ENCODE peak calls at places on chromosomes 16 and 17, in six cellular contexts. One of them, this sample, is unnamed.

GRCh38 chr17:5584383-5584951 is at the start of gene NLRP1:
- DNase-seq in A549: no peak
- DNase-seq in stomach: peak
- DNase-seq in adrenal gland: peak
- DNase-seq in heart left ventricle: peak
- DNase-seq in K562: no peak
- DNase-seq in this sample: peak

GRCh38 chr17:38547439-38547838 is 58.3 kb downstream of the SRCIN1 start:
- DNase-seq in A549: no peak
- DNase-seq in stomach: no peak
- DNase-seq in heart left ventricle: no peak
- DNase-seq in adrenal gland: no peak
- DNase-seq in K562: no peak
- DNase-seq in this sample: no peak

GRCh38 chr17:62701706-62702085 is 74.2 kb downstream of the MRC2 start:
- DNase-seq in A549: no peak
- DNase-seq in stomach: no peak
- DNase-seq in heart left ventricle: no peak
- DNase-seq in adrenal gland: no peak
- DNase-seq in K562: no peak
- DNase-seq in this sample: no peak

GRCh38 chr16:54068212-54068611 is 218.4 kb downstream of the IRX3 start:
- DNase-seq in adrenal gland: no peak
- DNase-seq in stomach: no peak
- DNase-seq in A549: no peak
- DNase-seq in heart left ventricle: no peak
- DNase-seq in K562: no peak
- DNase-seq in this sample: no peak

GRCh38 chr17:43024407-43025289 is at the start of gene RND2:
- DNase-seq in K562: peak
- DNase-seq in A549: peak
- DNase-seq in adrenal gland: peak
- DNase-seq in stomach: peak
- DNase-seq in heart left ventricle: peak
- DNase-seq in this sample: peak

GRCh38 chr16:12646098-12646489 is 157.6 kb downstream of the CPPED1 start:
- DNase-seq in K562: no peak
- DNase-seq in adrenal gland: no peak
- DNase-seq in stomach: no peak
- DNase-seq in A549: no peak
- DNase-seq in heart left ventricle: no peak
- DNase-seq in this sample: no peak

GRCh38 chr17:48841395-48841831 is 10.6 kb downstream of the CALCOCO2 start:
- DNase-seq in A549: no peak
- DNase-seq in K562: no peak
- DNase-seq in heart left ventricle: no peak
- DNase-seq in stomach: no peak
- DNase-seq in adrenal gland: peak
- DNase-seq in this sample: no peak

GRCh38 chr17:29836643-29837042 is 93.4 kb downstream of the SSH2 start:
- DNase-seq in stomach: no peak
- DNase-seq in adrenal gland: no peak
- DNase-seq in heart left ventricle: no peak
- DNase-seq in K562: no peak
- DNase-seq in A549: no peak
- DNase-seq in this sample: no peak

GRCh38 chr17:225551-225950 is 44.1 kb upstream of the DOC2B start:
- DNase-seq in adrenal gland: no peak
- DNase-seq in A549: no peak
- DNase-seq in K562: no peak
- DNase-seq in heart left ventricle: no peak
- DNase-seq in stomach: no peak
- DNase-seq in this sample: no peak

GRCh38 chr17:57145347-57145746 is 60.3 kb downstream of the AKAP1 start:
- DNase-seq in K562: no peak
- DNase-seq in A549: no peak
- DNase-seq in stomach: no peak
- DNase-seq in heart left ventricle: no peak
- DNase-seq in adrenal gland: no peak
- DNase-seq in this sample: no peak

GRCh38 chr17:697682-698081 is 17.0 kb downstream of the VPS53 start:
- DNase-seq in heart left ventricle: no peak
- DNase-seq in K562: no peak
- DNase-seq in adrenal gland: no peak
- DNase-seq in stomach: no peak
- DNase-seq in A549: no peak
- DNase-seq in this sample: no peak

GRCh38 chr17:36943250-36944220 is 5.2 kb upstream of the AATF start:
- DNase-seq in stomach: no peak
- DNase-seq in A549: no peak
- DNase-seq in adrenal gland: no peak
- DNase-seq in heart left ventricle: no peak
- DNase-seq in K562: no peak
- DNase-seq in this sample: no peak

GRCh38 chr16:890716-891352 is 80.0 kb downstream of the LMF1 start:
- DNase-seq in adrenal gland: no peak
- DNase-seq in heart left ventricle: no peak
- DNase-seq in stomach: no peak
- DNase-seq in A549: no peak
- DNase-seq in K562: no peak
- DNase-seq in this sample: no peak

GRCh38 chr17:28548417-28549130 is 3.9 kb downstream of the UNC119 start:
- DNase-seq in K562: no peak
- DNase-seq in A549: no peak
- DNase-seq in heart left ventricle: no peak
- DNase-seq in adrenal gland: no peak
- DNase-seq in stomach: no peak
- DNase-seq in this sample: no peak

GRCh38 chr17:47716381-47716780 is 16.7 kb upstream of the TBX21 start:
- DNase-seq in K562: no peak
- DNase-seq in heart left ventricle: no peak
- DNase-seq in A549: no peak
- DNase-seq in stomach: no peak
- DNase-seq in adrenal gland: no peak
- DNase-seq in this sample: no peak

GRCh38 chr17:17922198-17922901 is 49.9 kb downstream of the TOM1L2 start:
- DNase-seq in heart left ventricle: no peak
- DNase-seq in K562: peak
- DNase-seq in A549: no peak
- DNase-seq in stomach: no peak
- DNase-seq in adrenal gland: no peak
- DNase-seq in this sample: no peak

GRCh38 chr17:55693244-55694216 is 29.1 kb downstream of the TMEM100 start:
- DNase-seq in A549: no peak
- DNase-seq in heart left ventricle: no peak
- DNase-seq in K562: no peak
- DNase-seq in adrenal gland: peak
- DNase-seq in stomach: peak
- DNase-seq in this sample: no peak

GRCh38 chr17:37791434-37791833 is 46.6 kb upstream of the HNF1B start:
- DNase-seq in heart left ventricle: no peak
- DNase-seq in A549: peak
- DNase-seq in K562: peak
- DNase-seq in stomach: peak
- DNase-seq in adrenal gland: no peak
- DNase-seq in this sample: no peak

GRCh38 chr17:14296511-14296910 is 4.4 kb upstream of the HS3ST3B1 start:
- DNase-seq in stomach: no peak
- DNase-seq in heart left ventricle: no peak
- DNase-seq in adrenal gland: no peak
- DNase-seq in K562: no peak
- DNase-seq in A549: no peak
- DNase-seq in this sample: no peak

GRCh38 chr17:59783221-59784016 is 76.0 kb downstream of the VMP1 start:
- DNase-seq in K562: peak
- DNase-seq in heart left ventricle: no peak
- DNase-seq in adrenal gland: no peak
- DNase-seq in stomach: no peak
- DNase-seq in A549: peak
- DNase-seq in this sample: no peak

GRCh38 chr16:89343501-89344291 is 126.2 kb downstream of the ZNF778 start:
- DNase-seq in K562: no peak
- DNase-seq in stomach: no peak
- DNase-seq in A549: no peak
- DNase-seq in heart left ventricle: no peak
- DNase-seq in adrenal gland: no peak
- DNase-seq in this sample: peak

GRCh38 chr17:76844846-76845245 is 23.4 kb upstream of the MGAT5B start:
- DNase-seq in stomach: no peak
- DNase-seq in A549: no peak
- DNase-seq in heart left ventricle: no peak
- DNase-seq in adrenal gland: no peak
- DNase-seq in K562: no peak
- DNase-seq in this sample: no peak

GRCh38 chr16:3610698-3611144 is 685 bp downstream of the SLX4 start:
- DNase-seq in heart left ventricle: no peak
- DNase-seq in A549: no peak
- DNase-seq in stomach: no peak
- DNase-seq in K562: peak
- DNase-seq in adrenal gland: no peak
- DNase-seq in this sample: no peak

GRCh38 chr16:3609895-3610697 is 1.3 kb downstream of the SLX4 start:
- DNase-seq in stomach: no peak
- DNase-seq in heart left ventricle: no peak
- DNase-seq in A549: no peak
- DNase-seq in K562: peak
- DNase-seq in adrenal gland: no peak
- DNase-seq in this sample: no peak

GRCh38 chr16:3612510-3613466 is 1.4 kb upstream of the SLX4 start:
- DNase-seq in adrenal gland: no peak
- DNase-seq in stomach: peak
- DNase-seq in heart left ventricle: no peak
- DNase-seq in A549: no peak
- DNase-seq in K562: peak
- DNase-seq in this sample: no peak

GRCh38 chr16:3608069-3608468 is 3.3 kb downstream of the SLX4 start:
- DNase-seq in A549: no peak
- DNase-seq in K562: no peak
- DNase-seq in heart left ventricle: no peak
- DNase-seq in stomach: no peak
- DNase-seq in adrenal gland: no peak
- DNase-seq in this sample: no peak

DNA sequence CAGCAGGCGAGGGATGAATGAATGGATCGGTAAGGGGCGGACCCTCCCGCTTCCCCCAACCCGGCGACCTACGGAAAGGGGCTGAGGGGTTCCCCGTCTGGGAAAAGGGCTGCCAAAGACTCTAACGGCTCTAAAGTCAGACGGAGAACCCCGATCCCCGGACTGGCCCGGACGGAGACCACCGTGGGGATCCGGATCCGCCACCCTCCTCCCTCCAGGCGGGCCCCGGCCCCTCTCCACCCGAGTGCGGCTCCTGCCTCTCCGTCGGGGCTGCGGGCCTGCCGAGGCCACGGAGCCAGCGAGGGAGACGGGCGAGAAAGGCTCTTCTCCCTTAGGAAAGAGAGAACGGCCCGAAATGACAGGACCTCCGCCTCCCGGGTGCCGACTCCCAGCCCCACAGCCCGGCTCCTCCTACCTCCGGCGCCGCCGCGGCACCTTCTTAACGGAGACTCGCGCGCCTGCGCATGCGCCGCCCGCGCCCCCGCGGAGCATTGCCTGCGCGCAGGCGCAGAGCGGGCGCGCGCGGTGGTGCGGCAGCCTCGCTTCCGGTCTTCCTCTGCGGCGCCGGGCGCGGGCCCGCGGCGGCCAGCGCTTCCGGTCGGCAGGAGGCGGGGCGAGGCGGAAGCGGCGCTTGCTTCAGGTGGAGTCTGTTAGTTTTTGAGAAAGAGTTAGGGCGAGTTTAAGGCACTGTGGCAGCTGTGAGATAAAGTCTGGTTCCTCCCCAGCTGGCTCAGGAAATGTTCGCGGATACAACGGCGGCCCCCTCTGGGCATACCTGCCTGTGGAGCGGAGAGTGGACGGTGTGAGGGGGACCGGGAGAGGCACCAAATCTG is at the start of gene SLX4:
- DNase-seq in stomach: peak
- DNase-seq in K562: peak
- DNase-seq in adrenal gland: peak
- DNase-seq in heart left ventricle: peak
- DNase-seq in A549: peak
- DNase-seq in this sample: peak
- TF ChIP-seq POLR2A in stomach: no peak
- TF ChIP-seq POLR2A in K562: peak
- TF ChIP-seq POLR2A in adrenal gland: peak
- TF ChIP-seq POLR2A in heart left ventricle: peak
- TF ChIP-seq POLR2A in A549: peak
- TF ChIP-seq POLR2A in this sample: peak

GRCh38 chr16:67939507-67940435 is 3.1 kb upstream of the PSMB10 start:
- DNase-seq in stomach: peak
- DNase-seq in A549: no peak
- DNase-seq in adrenal gland: no peak
- DNase-seq in heart left ventricle: no peak
- DNase-seq in K562: no peak
- DNase-seq in this sample: no peak
- TF ChIP-seq POLR2A in stomach: no peak
- TF ChIP-seq POLR2A in A549: peak
- TF ChIP-seq POLR2A in adrenal gland: no peak
- TF ChIP-seq POLR2A in heart left ventricle: no peak
- TF ChIP-seq POLR2A in K562: no peak
- TF ChIP-seq POLR2A in this sample: no peak

DNA sequence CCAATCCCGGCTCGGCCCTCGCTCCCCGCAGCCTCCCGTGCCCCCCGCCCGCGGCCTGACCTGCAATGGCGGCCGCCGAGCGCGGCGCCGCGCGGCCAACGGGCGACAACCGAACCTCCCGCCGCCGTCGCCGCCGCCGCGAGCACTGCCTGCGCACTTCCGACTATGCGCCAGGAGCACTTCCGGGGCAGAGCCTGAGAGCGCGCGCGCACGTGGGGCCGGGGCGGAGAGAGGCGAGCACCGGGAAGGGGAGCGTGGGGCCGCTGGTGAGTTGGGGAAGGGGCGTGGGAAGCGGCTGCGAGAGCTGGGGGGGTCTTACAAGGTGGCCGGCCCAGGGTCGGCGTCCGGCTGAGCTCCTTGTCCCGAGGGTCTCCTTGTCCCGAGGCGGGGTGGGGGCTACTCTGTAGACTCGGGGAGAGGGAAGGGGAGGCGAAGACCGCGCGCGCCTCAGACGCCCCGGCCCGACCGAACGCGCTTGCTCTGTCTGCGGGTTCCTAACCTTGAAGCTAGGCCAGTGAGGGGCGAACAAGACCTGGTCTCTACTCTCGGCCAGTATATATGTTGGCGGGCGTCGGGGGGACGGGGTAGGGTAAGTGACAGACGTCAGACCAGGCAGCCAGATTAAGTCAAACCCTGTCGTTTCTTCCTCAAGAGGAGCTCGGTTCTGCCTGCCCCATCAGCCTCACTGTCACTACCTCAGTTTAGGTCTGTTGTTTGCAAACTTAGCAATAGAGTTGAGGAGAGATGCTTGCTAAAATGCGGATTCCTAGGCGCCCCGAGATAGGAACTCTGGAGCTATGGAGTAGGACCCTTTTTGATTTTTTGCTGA is at the start of the genes CHTF8 and UTP4:
- DNase-seq in K562: peak
- DNase-seq in heart left ventricle: peak
- DNase-seq in A549: peak
- DNase-seq in stomach: peak
- DNase-seq in adrenal gland: peak
- DNase-seq in this sample: peak
- TF ChIP-seq POLR2A in K562: peak
- TF ChIP-seq POLR2A in heart left ventricle: peak
- TF ChIP-seq POLR2A in A549: peak
- TF ChIP-seq POLR2A in stomach: no peak
- TF ChIP-seq POLR2A in adrenal gland: peak
- TF ChIP-seq POLR2A in this sample: peak

GRCh38 chr17:80755650-80756405 is 211.2 kb downstream of the RPTOR start:
- DNase-seq in adrenal gland: no peak
- DNase-seq in heart left ventricle: no peak
- DNase-seq in A549: no peak
- DNase-seq in K562: peak
- DNase-seq in stomach: no peak
- DNase-seq in this sample: no peak
- TF ChIP-seq POLR2A in adrenal gland: no peak
- TF ChIP-seq POLR2A in heart left ventricle: no peak
- TF ChIP-seq POLR2A in A549: no peak
- TF ChIP-seq POLR2A in K562: no peak
- TF ChIP-seq POLR2A in stomach: no peak
- TF ChIP-seq POLR2A in this sample: no peak